ENCODE peak calls at places on chromosomes 5 and 9, in seven cellular contexts. One of them, this sample, is unnamed.

GRCh38 chr5:92513067-92513466 is 1068.0 kb downstream of the NR2F1-AS1 start:
- DNase-seq in AG08395: no peak
- DNase-seq in lung: no peak
- DNase-seq in occipital lobe: no peak
- DNase-seq in T-helper 2 cell: no peak
- DNase-seq in ovary: no peak
- DNase-seq in adrenal gland: no peak
- DNase-seq in this sample: no peak

GRCh38 chr9:2764371-2764770 is 47.1 kb downstream of the KCNV2 start:
- DNase-seq in ovary: no peak
- DNase-seq in occipital lobe: no peak
- DNase-seq in lung: no peak
- DNase-seq in adrenal gland: peak; percentile 42
- DNase-seq in T-helper 2 cell: peak; percentile 3
- DNase-seq in AG08395: no peak
- DNase-seq in this sample: no peak

GRCh38 chr5:59042683-59043082 is 459.8 kb downstream of the RAB3C start:
- DNase-seq in T-helper 2 cell: no peak
- DNase-seq in occipital lobe: no peak
- DNase-seq in lung: no peak
- DNase-seq in AG08395: peak; percentile 6
- DNase-seq in adrenal gland: no peak
- DNase-seq in ovary: no peak
- DNase-seq in this sample: peak; percentile 77

GRCh38 chr5:133456933-133457402 is 155.4 kb downstream of the FSTL4 start:
- DNase-seq in adrenal gland: peak; percentile 31
- DNase-seq in lung: no peak
- DNase-seq in AG08395: peak; percentile 43
- DNase-seq in occipital lobe: no peak
- DNase-seq in ovary: no peak
- DNase-seq in T-helper 2 cell: no peak
- DNase-seq in this sample: no peak

GRCh38 chr9:4691794-4692193 is 12.4 kb downstream of the CDC37L1 start:
- DNase-seq in adrenal gland: no peak
- DNase-seq in lung: no peak
- DNase-seq in ovary: no peak
- DNase-seq in AG08395: peak; percentile 64
- DNase-seq in T-helper 2 cell: no peak
- DNase-seq in occipital lobe: no peak
- DNase-seq in this sample: no peak

GRCh38 chr5:59583151-59583809 is 310.2 kb downstream of the PDE4D start:
- DNase-seq in ovary: no peak
- DNase-seq in lung: no peak
- DNase-seq in AG08395: no peak
- DNase-seq in T-helper 2 cell: no peak
- DNase-seq in adrenal gland: no peak
- DNase-seq in occipital lobe: no peak
- DNase-seq in this sample: no peak

GRCh38 chr5:88188458-88189132 is 80.0 kb downstream of the TMEM161B start:
- DNase-seq in lung: no peak
- DNase-seq in ovary: no peak
- DNase-seq in adrenal gland: no peak
- DNase-seq in occipital lobe: no peak
- DNase-seq in AG08395: no peak
- DNase-seq in T-helper 2 cell: no peak
- DNase-seq in this sample: no peak

GRCh38 chr5:91928751-91929521 is 545.8 kb upstream of the ARRDC3 start:
- DNase-seq in AG08395: peak; percentile 7
- DNase-seq in T-helper 2 cell: no peak
- DNase-seq in adrenal gland: no peak
- DNase-seq in ovary: no peak
- DNase-seq in lung: no peak
- DNase-seq in occipital lobe: no peak
- DNase-seq in this sample: no peak

GRCh38 chr5:65356274-65356673 is 125.4 kb downstream of the ADAMTS6 start:
- DNase-seq in lung: no peak
- DNase-seq in AG08395: no peak
- DNase-seq in occipital lobe: no peak
- DNase-seq in T-helper 2 cell: no peak
- DNase-seq in adrenal gland: no peak
- DNase-seq in ovary: no peak
- DNase-seq in this sample: no peak

GRCh38 chr9:129245276-129245675 is 67.2 kb upstream of the IER5L start:
- DNase-seq in AG08395: no peak
- DNase-seq in ovary: no peak
- DNase-seq in T-helper 2 cell: no peak
- DNase-seq in adrenal gland: peak; percentile 10
- DNase-seq in lung: no peak
- DNase-seq in occipital lobe: no peak
- DNase-seq in this sample: peak; percentile 43

GRCh38 chr5:36442352-36442751 is 140.7 kb upstream of the RANBP3L start:
- DNase-seq in occipital lobe: no peak
- DNase-seq in T-helper 2 cell: no peak
- DNase-seq in AG08395: no peak
- DNase-seq in lung: no peak
- DNase-seq in ovary: no peak
- DNase-seq in adrenal gland: no peak
- DNase-seq in this sample: no peak

GRCh38 chr5:151068571-151069197 is 12.2 kb downstream of the TNIP1 start:
- DNase-seq in lung: no peak
- DNase-seq in AG08395: peak; percentile 37
- DNase-seq in ovary: peak; percentile 45
- DNase-seq in occipital lobe: no peak
- DNase-seq in T-helper 2 cell: peak; percentile 31
- DNase-seq in adrenal gland: peak; percentile 73
- DNase-seq in this sample: no peak

GRCh38 chr9:121662896-121663580 is 11.6 kb downstream of the DAB2IP start:
- DNase-seq in occipital lobe: no peak
- DNase-seq in T-helper 2 cell: no peak
- DNase-seq in ovary: no peak
- DNase-seq in adrenal gland: peak; percentile 26
- DNase-seq in AG08395: no peak
- DNase-seq in lung: no peak
- DNase-seq in this sample: no peak

GRCh38 chr9:81489048-81489447 is 200.3 kb downstream of the TLE1 start:
- DNase-seq in ovary: no peak
- DNase-seq in T-helper 2 cell: no peak
- DNase-seq in lung: no peak
- DNase-seq in AG08395: no peak
- DNase-seq in occipital lobe: no peak
- DNase-seq in adrenal gland: no peak
- DNase-seq in this sample: no peak

GRCh38 chr9:88173378-88173999 is 35.2 kb upstream of the SPATA31C2 start:
- DNase-seq in adrenal gland: peak; percentile 29
- DNase-seq in occipital lobe: no peak
- DNase-seq in ovary: no peak
- DNase-seq in AG08395: peak; percentile 49
- DNase-seq in T-helper 2 cell: peak; percentile 35
- DNase-seq in lung: no peak
- DNase-seq in this sample: peak; percentile 78

GRCh38 chr5:133332732-133333024 is 279.7 kb downstream of the FSTL4 start:
- DNase-seq in ovary: no peak
- DNase-seq in occipital lobe: no peak
- DNase-seq in adrenal gland: no peak
- DNase-seq in lung: no peak
- DNase-seq in AG08395: no peak
- DNase-seq in T-helper 2 cell: no peak
- DNase-seq in this sample: no peak

This sample was measured in right cardiac atrium.